ENCODE peak calls at places on chromosomes 1 and 21, in four cellular contexts. One of them, this sample, is unnamed.

GRCh38 chr1:46442317-46443161 is 47.1 kb upstream of the DMBX1 start:
- DNase-seq in GM12878: no peak
- DNase-seq in HepG2: peak
- DNase-seq in H1: peak
- DNase-seq in this sample: peak

GRCh38 chr1:235291599-235291998 is 36.4 kb downstream of the ARID4B start:
- DNase-seq in H1: no peak
- DNase-seq in HepG2: no peak
- DNase-seq in GM12878: no peak
- DNase-seq in this sample: no peak

GRCh38 chr1:152959801-152960451 is 10.5 kb upstream of the SPRR4 start:
- DNase-seq in GM12878: no peak
- DNase-seq in H1: no peak
- DNase-seq in HepG2: no peak
- DNase-seq in this sample: no peak

GRCh38 chr1:153510984-153511410 is 24.8 kb downstream of the S100A6 start:
- DNase-seq in HepG2: peak
- DNase-seq in GM12878: no peak
- DNase-seq in H1: no peak
- DNase-seq in this sample: peak

GRCh38 chr1:3053986-3054385 is 15.0 kb upstream of the PRDM16 start:
- DNase-seq in GM12878: no peak
- DNase-seq in H1: no peak
- DNase-seq in HepG2: no peak
- DNase-seq in this sample: no peak

GRCh38 chr21:34941162-34941561 is 107.9 kb downstream of the RUNX1 start:
- DNase-seq in GM12878: no peak
- DNase-seq in H1: no peak
- DNase-seq in HepG2: peak
- DNase-seq in this sample: no peak

GRCh38 chr1:9233241-9233941 is 1.2 kb upstream of the H6PD start:
- DNase-seq in H1: no peak
- DNase-seq in GM12878: no peak
- DNase-seq in HepG2: peak
- DNase-seq in this sample: no peak

GRCh38 chr1:204258213-204259115 is 44.7 kb upstream of the GOLT1A start:
- DNase-seq in GM12878: no peak
- DNase-seq in HepG2: peak
- DNase-seq in H1: peak
- DNase-seq in this sample: peak

GRCh38 chr1:38197566-38197965 is 151.0 kb upstream of the POU3F1 start:
- DNase-seq in HepG2: no peak
- DNase-seq in GM12878: no peak
- DNase-seq in H1: no peak
- DNase-seq in this sample: no peak

GRCh38 chr1:160451119-160451858 is 50.9 kb downstream of the VANGL2 start:
- DNase-seq in GM12878: peak
- DNase-seq in HepG2: no peak
- DNase-seq in H1: no peak
- DNase-seq in this sample: no peak

GRCh38 chr1:96357132-96357531 is 364.5 kb upstream of the PTBP2 start:
- DNase-seq in HepG2: no peak
- DNase-seq in H1: no peak
- DNase-seq in GM12878: no peak
- DNase-seq in this sample: no peak

GRCh38 chr1:206801467-206801866 is 29.2 kb upstream of the IL10 start:
- DNase-seq in HepG2: no peak
- DNase-seq in H1: no peak
- DNase-seq in GM12878: no peak
- DNase-seq in this sample: no peak

GRCh38 chr1:237448042-237448441 is 406.1 kb downstream of the RYR2 start:
- DNase-seq in GM12878: no peak
- DNase-seq in H1: no peak
- DNase-seq in HepG2: no peak
- DNase-seq in this sample: no peak

GRCh38 chr21:40555129-40555528 is 291.8 kb downstream of the DSCAM start:
- DNase-seq in H1: no peak
- DNase-seq in GM12878: no peak
- DNase-seq in HepG2: no peak
- DNase-seq in this sample: no peak

GRCh38 chr1:13828454-13829151 is 128.6 kb downstream of the PRDM2 start:
- DNase-seq in H1: peak
- DNase-seq in HepG2: peak
- DNase-seq in GM12878: no peak
- DNase-seq in this sample: peak

GRCh38 chr1:151523331-151523730 is 12.1 kb downstream of the CGN start:
- DNase-seq in H1: no peak
- DNase-seq in GM12878: no peak
- DNase-seq in HepG2: no peak
- DNase-seq in this sample: no peak

GRCh38 chr1:34786521-34787325 is 5.7 kb downstream of the GJB3 start:
- DNase-seq in GM12878: peak
- DNase-seq in HepG2: peak
- DNase-seq in H1: no peak
- DNase-seq in this sample: peak

GRCh38 chr1:111045033-111045722 is 81.5 kb upstream of the LRIF1 start:
- DNase-seq in H1: no peak
- DNase-seq in GM12878: no peak
- DNase-seq in HepG2: peak
- DNase-seq in this sample: no peak

GRCh38 chr1:4741876-4742423 is 87.5 kb downstream of the AJAP1 start:
- DNase-seq in GM12878: no peak
- DNase-seq in H1: no peak
- DNase-seq in HepG2: no peak
- DNase-seq in this sample: no peak

GRCh38 chr1:38465463-38465862 is 394.1 kb downstream of the RRAGC start:
- DNase-seq in GM12878: no peak
- DNase-seq in H1: no peak
- DNase-seq in HepG2: no peak
- DNase-seq in this sample: no peak

GRCh38 chr1:210325026-210325670 is 3.6 kb upstream of the HHAT start:
- DNase-seq in HepG2: no peak
- DNase-seq in H1: no peak
- DNase-seq in GM12878: no peak
- DNase-seq in this sample: no peak

GRCh38 chr1:9181176-9181906 is 52.4 kb upstream of the GPR157 start:
- DNase-seq in H1: no peak
- DNase-seq in GM12878: peak
- DNase-seq in HepG2: peak
- DNase-seq in this sample: no peak

GRCh38 chr21:31566061-31566460 is 93.4 kb upstream of the SOD1 start:
- DNase-seq in HepG2: no peak
- DNase-seq in H1: no peak
- DNase-seq in GM12878: no peak
- DNase-seq in this sample: no peak

GRCh38 chr1:245953876-245954660 is 553.0 kb downstream of the SMYD3 start:
- DNase-seq in H1: no peak
- DNase-seq in HepG2: no peak
- DNase-seq in GM12878: peak
- DNase-seq in this sample: no peak

GRCh38 chr1:163378554-163378953 is 56.8 kb downstream of the NUF2 start:
- DNase-seq in H1: no peak
- DNase-seq in GM12878: no peak
- DNase-seq in HepG2: no peak
- DNase-seq in this sample: no peak

GRCh38 chr21:41755258-41755933 is 11.5 kb downstream of the RIPK4 start:
- DNase-seq in GM12878: no peak
- DNase-seq in H1: no peak
- DNase-seq in HepG2: no peak
- DNase-seq in this sample: no peak

GRCh38 chr21:15788847-15789548 is 59.2 kb downstream of the USP25 start:
- DNase-seq in H1: no peak
- DNase-seq in HepG2: no peak
- DNase-seq in GM12878: no peak
- DNase-seq in this sample: no peak
- TF ChIP-seq YY1 in H1: no peak
- TF ChIP-seq YY1 in HepG2: no peak
- TF ChIP-seq YY1 in GM12878: no peak
- TF ChIP-seq YY1 in this sample: no peak

GRCh38 chr1:202551683-202552082 is 158.6 kb downstream of the SYT2 start:
- DNase-seq in HepG2: no peak
- DNase-seq in H1: no peak
- DNase-seq in GM12878: no peak
- DNase-seq in this sample: no peak

DNA sequence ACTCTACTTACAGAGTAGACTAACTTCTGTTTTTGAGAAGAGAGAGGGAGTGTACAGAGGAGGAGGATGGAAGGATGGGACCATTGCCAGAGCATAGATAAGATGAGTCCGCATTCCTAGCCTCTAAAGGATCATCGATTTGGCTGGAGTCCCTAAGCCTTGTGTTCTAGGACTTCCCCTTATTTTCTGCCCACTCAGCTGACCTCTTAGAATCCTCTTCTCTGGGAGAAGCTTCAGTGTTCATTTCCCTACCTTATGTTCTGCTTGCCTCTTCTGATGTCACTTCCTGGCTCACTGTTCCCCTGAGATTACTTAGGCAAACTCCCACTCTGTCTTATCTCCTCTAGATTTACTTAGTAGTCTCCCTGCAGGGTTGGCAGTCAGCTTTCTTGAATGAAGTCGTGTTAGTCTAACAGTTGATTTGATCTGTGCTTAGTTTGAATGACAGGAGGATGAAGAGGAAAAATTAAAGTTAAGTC is 156.7 kb downstream of the SYT2 start:
- DNase-seq in HepG2: no peak
- DNase-seq in GM12878: peak
- DNase-seq in H1: no peak
- DNase-seq in this sample: no peak
- H3K9ac ChIP-seq in HepG2: no peak
- H3K9ac ChIP-seq in GM12878: no peak
- H3K9ac ChIP-seq in H1: no peak
- H3K9ac ChIP-seq in this sample: no peak

DNA sequence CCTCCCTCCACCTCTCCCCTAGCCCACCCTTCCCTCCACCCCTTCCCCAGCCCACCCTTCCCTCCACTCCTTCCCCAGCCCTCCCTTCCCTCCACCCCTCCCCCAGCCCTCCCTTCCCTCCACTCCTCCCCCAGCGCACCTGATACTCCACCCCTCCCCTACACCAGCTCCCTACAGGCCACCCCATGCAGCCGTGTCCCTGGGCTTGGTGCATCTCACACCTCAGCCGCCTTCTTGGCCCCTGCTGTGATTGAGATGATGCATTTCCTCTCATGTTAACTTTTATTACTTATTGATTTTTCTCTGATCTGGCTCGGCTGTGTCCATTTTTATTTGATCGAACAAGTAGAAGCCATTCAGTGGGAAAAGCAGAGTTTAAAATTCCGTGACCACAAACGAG is 243.8 kb downstream of the MATN1 start:
- DNase-seq in HepG2: no peak
- DNase-seq in H1: no peak
- DNase-seq in GM12878: no peak
- DNase-seq in this sample: no peak
- TF ChIP-seq SUZ12 in HepG2: no peak
- TF ChIP-seq SUZ12 in H1: no peak
- TF ChIP-seq SUZ12 in GM12878: no peak
- TF ChIP-seq SUZ12 in this sample: no peak

DNA sequence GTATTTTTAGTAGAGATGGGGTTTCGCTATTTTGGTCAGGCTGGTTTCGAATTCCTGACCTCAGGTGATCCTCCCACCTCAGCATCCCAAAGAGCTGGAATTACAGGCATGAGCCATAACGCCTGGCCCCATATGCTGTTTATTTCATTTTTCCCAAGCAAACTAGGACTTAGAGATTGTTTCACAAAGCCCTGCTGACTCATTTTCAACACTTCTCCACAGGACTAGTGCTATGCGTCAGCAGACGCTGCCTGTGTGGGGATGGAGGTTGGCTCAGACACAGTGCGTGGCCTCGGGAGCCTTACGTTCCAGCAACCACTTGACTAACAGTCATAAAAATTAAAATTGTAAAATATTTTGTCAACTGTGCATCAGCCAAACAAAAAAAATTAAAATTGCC is 22.7 kb downstream of the PKNOX1 start:
- DNase-seq in HepG2: no peak
- DNase-seq in H1: no peak
- DNase-seq in GM12878: no peak
- DNase-seq in this sample: no peak
- TF ChIP-seq YY1 in HepG2: no peak
- TF ChIP-seq YY1 in H1: no peak
- TF ChIP-seq YY1 in GM12878: no peak
- TF ChIP-seq YY1 in this sample: no peak

GRCh38 chr21:43313939-43314405 is 113.0 kb downstream of the SIK1 start:
- DNase-seq in H1: no peak
- DNase-seq in GM12878: no peak
- DNase-seq in HepG2: no peak
- DNase-seq in this sample: no peak

GRCh38 chr21:43313221-43313938 is 113.6 kb downstream of the SIK1 start:
- DNase-seq in H1: no peak
- DNase-seq in GM12878: no peak
- DNase-seq in HepG2: no peak
- DNase-seq in this sample: no peak

GRCh38 chr21:43311303-43311817 is 115.6 kb downstream of the SIK1 start:
- DNase-seq in H1: no peak
- DNase-seq in GM12878: no peak
- DNase-seq in HepG2: peak
- DNase-seq in this sample: no peak

GRCh38 chr21:43312751-43313169 is 114.2 kb downstream of the SIK1 start:
- DNase-seq in H1: no peak
- DNase-seq in GM12878: peak
- DNase-seq in HepG2: peak
- DNase-seq in this sample: peak

GRCh38 chr21:43312011-43312410 is 114.9 kb downstream of the SIK1 start:
- DNase-seq in GM12878: no peak
- DNase-seq in H1: no peak
- DNase-seq in HepG2: no peak
- DNase-seq in this sample: no peak
- H3K9ac ChIP-seq in GM12878: no peak
- H3K9ac ChIP-seq in H1: no peak
- H3K9ac ChIP-seq in HepG2: no peak
- H3K9ac ChIP-seq in this sample: no peak